ENCODE peak calls at places on chromosomes 13 and 19, in four cellular contexts. One of them, this sample, is unnamed.

GRCh38 chr19:15173746-15174404 is 26.9 kb downstream of the NOTCH3 start:
- DNase-seq in uterus: no peak
- DNase-seq in hepatocyte: no peak
- DNase-seq in breast epithelium: no peak
- DNase-seq in this sample: no peak

GRCh38 chr19:45769821-45770191 is 754 bp upstream of the SIX5 start:
- DNase-seq in uterus: peak
- DNase-seq in hepatocyte: peak
- DNase-seq in breast epithelium: no peak
- DNase-seq in this sample: peak

GRCh38 chr19:33404916-33405315 is 31.4 kb downstream of the CEBPG start:
- DNase-seq in uterus: no peak
- DNase-seq in hepatocyte: no peak
- DNase-seq in breast epithelium: no peak
- DNase-seq in this sample: no peak

GRCh38 chr13:20465218-20465879 is 60.3 kb downstream of the CRYL1 start:
- DNase-seq in uterus: peak
- DNase-seq in hepatocyte: no peak
- DNase-seq in breast epithelium: no peak
- DNase-seq in this sample: no peak

GRCh38 chr19:48258350-48258749 is 2.6 kb upstream of the CARD8 start:
- DNase-seq in uterus: no peak
- DNase-seq in hepatocyte: no peak
- DNase-seq in breast epithelium: no peak
- DNase-seq in this sample: no peak

GRCh38 chr13:34310539-34310938 is 492.6 kb downstream of the RFC3 start:
- DNase-seq in uterus: no peak
- DNase-seq in hepatocyte: no peak
- DNase-seq in breast epithelium: no peak
- DNase-seq in this sample: no peak

GRCh38 chr13:66565261-66565660 is 664.9 kb downstream of the PCDH9 start:
- DNase-seq in uterus: no peak
- DNase-seq in hepatocyte: no peak
- DNase-seq in breast epithelium: no peak
- DNase-seq in this sample: no peak

GRCh38 chr19:16136185-16137067 is 7.1 kb upstream of the HSH2D start:
- DNase-seq in uterus: no peak
- DNase-seq in hepatocyte: no peak
- DNase-seq in breast epithelium: no peak
- DNase-seq in this sample: no peak

GRCh38 chr13:79160818-79161217 is 245.2 kb downstream of the RBM26 start:
- DNase-seq in uterus: no peak
- DNase-seq in hepatocyte: no peak
- DNase-seq in breast epithelium: no peak
- DNase-seq in this sample: no peak

GRCh38 chr19:19115954-19116353 is 22.3 kb downstream of the TMEM161A start:
- DNase-seq in uterus: no peak
- DNase-seq in hepatocyte: no peak
- DNase-seq in breast epithelium: no peak
- DNase-seq in this sample: no peak

GRCh38 chr13:97978661-97979450 is 25.4 kb downstream of the IPO5 start:
- DNase-seq in uterus: no peak
- DNase-seq in hepatocyte: no peak
- DNase-seq in breast epithelium: no peak
- DNase-seq in this sample: no peak

GRCh38 chr13:49443327-49443688 is 556 bp downstream of the CAB39L start:
- DNase-seq in uterus: no peak
- DNase-seq in hepatocyte: peak
- DNase-seq in breast epithelium: no peak
- DNase-seq in this sample: no peak

GRCh38 chr19:1265611-1266115 is 3.5 kb upstream of the CIRBP start:
- DNase-seq in uterus: peak
- DNase-seq in hepatocyte: peak
- DNase-seq in breast epithelium: no peak
- DNase-seq in this sample: peak

GRCh38 chr19:10230155-10230903 is 802 bp downstream of the S1PR2 start:
- DNase-seq in uterus: peak
- DNase-seq in hepatocyte: peak
- DNase-seq in breast epithelium: peak
- DNase-seq in this sample: peak

GRCh38 chr13:101707659-101708058 is 255.2 kb downstream of the ITGBL1 start:
- DNase-seq in uterus: no peak
- DNase-seq in hepatocyte: no peak
- DNase-seq in breast epithelium: no peak
- DNase-seq in this sample: no peak

GRCh38 chr19:18428837-18429674 is 8.9 kb downstream of the ISYNA1 start:
- DNase-seq in uterus: peak
- DNase-seq in hepatocyte: peak
- DNase-seq in breast epithelium: no peak
- DNase-seq in this sample: peak

GRCh38 chr13:45728759-45729158 is 26.6 kb downstream of the CBY2 start:
- DNase-seq in uterus: no peak
- DNase-seq in hepatocyte: peak
- DNase-seq in breast epithelium: no peak
- DNase-seq in this sample: no peak

GRCh38 chr19:2546128-2547032 is 70.5 kb downstream of the GADD45B start:
- DNase-seq in uterus: peak
- DNase-seq in hepatocyte: peak
- DNase-seq in breast epithelium: peak
- DNase-seq in this sample: peak

GRCh38 chr13:40446365-40446764 is 220.1 kb downstream of the FOXO1 start:
- DNase-seq in uterus: no peak
- DNase-seq in hepatocyte: no peak
- DNase-seq in breast epithelium: no peak
- DNase-seq in this sample: no peak

GRCh38 chr19:16216744-16217670 is 19.3 kb downstream of the AP1M1 start:
- DNase-seq in uterus: no peak
- DNase-seq in hepatocyte: no peak
- DNase-seq in breast epithelium: no peak
- DNase-seq in this sample: no peak

GRCh38 chr13:41470187-41470586 is 12.8 kb downstream of the RGCC start:
- DNase-seq in uterus: no peak
- DNase-seq in hepatocyte: no peak
- DNase-seq in breast epithelium: no peak
- DNase-seq in this sample: no peak

GRCh38 chr13:41468631-41469030 is 11.3 kb downstream of the RGCC start:
- DNase-seq in uterus: no peak
- DNase-seq in hepatocyte: no peak
- DNase-seq in breast epithelium: no peak
- DNase-seq in this sample: no peak

GRCh38 chr13:41465965-41466364 is 8.6 kb downstream of the RGCC start:
- DNase-seq in uterus: no peak
- DNase-seq in hepatocyte: no peak
- DNase-seq in breast epithelium: no peak
- DNase-seq in this sample: no peak

GRCh38 chr13:41465215-41465907 is 8.0 kb downstream of the RGCC start:
- DNase-seq in uterus: no peak
- DNase-seq in hepatocyte: no peak
- DNase-seq in breast epithelium: peak
- DNase-seq in this sample: peak

GRCh38 chr13:41467546-41467945 is 10.2 kb downstream of the RGCC start:
- DNase-seq in uterus: no peak
- DNase-seq in hepatocyte: no peak
- DNase-seq in breast epithelium: no peak
- DNase-seq in this sample: no peak
- TF ChIP-seq CTCF in uterus: no peak
- TF ChIP-seq CTCF in hepatocyte: no peak
- TF ChIP-seq CTCF in breast epithelium: no peak
- TF ChIP-seq CTCF in this sample: no peak

GRCh38 chr19:17421942-17422341 is 2.1 kb downstream of the MVB12A start:
- DNase-seq in uterus: no peak
- DNase-seq in hepatocyte: no peak
- DNase-seq in breast epithelium: no peak
- DNase-seq in this sample: no peak

GRCh38 chr19:17418710-17419109 is 1.1 kb upstream of the MVB12A start:
- DNase-seq in uterus: no peak
- DNase-seq in hepatocyte: no peak
- DNase-seq in breast epithelium: no peak
- DNase-seq in this sample: no peak

GRCh38 chr19:17419154-17419490 is 725 bp upstream of the MVB12A start:
- DNase-seq in uterus: no peak
- DNase-seq in hepatocyte: no peak
- DNase-seq in breast epithelium: no peak
- DNase-seq in this sample: no peak

GRCh38 chr19:17419491-17420266 is at the start of gene MVB12A:
- DNase-seq in uterus: peak
- DNase-seq in hepatocyte: peak
- DNase-seq in breast epithelium: peak
- DNase-seq in this sample: peak

DNA sequence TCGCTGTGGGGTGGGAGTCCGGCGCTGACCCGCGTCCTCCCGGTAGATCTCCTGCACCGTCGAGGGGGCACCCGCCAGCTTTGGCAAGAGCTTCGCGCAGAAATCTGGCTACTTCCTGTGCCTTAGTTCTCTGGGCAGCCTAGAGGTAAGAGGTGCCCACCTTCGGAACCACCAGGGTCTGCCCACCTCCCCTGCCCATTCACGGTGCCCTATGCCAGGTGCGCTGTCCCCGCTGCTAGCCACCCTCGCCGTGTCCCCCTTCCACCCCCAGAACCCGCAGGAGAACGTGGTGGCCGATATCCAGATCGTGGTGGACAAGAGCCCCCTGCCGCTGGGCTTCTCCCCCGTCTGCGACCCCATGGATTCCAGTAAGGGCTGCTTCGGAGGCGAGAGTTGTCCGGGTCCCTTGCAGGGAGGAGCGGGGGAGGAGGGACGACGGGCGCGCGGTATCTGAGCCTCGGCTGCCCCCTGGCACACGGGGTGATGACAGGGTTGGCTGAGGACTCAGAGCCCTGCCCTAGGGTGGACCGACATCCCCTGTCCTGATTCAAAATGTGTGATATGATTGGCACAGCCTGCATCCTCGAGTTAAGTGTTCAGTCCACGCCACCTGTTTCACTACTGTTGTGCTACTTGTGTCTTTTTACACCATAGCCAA is 549 bp downstream of the MVB12A start:
- DNase-seq in uterus: peak
- DNase-seq in hepatocyte: peak
- DNase-seq in breast epithelium: peak
- DNase-seq in this sample: peak
- TF ChIP-seq CTCF in uterus: peak
- TF ChIP-seq CTCF in hepatocyte: peak
- TF ChIP-seq CTCF in breast epithelium: no peak
- TF ChIP-seq CTCF in this sample: no peak

GRCh38 chr19:40524133-40524549 is 52.5 kb upstream of the SHKBP1 start:
- DNase-seq in uterus: no peak
- DNase-seq in hepatocyte: no peak
- DNase-seq in breast epithelium: no peak
- DNase-seq in this sample: no peak
- TF ChIP-seq CTCF in uterus: no peak
- TF ChIP-seq CTCF in hepatocyte: no peak
- TF ChIP-seq CTCF in breast epithelium: no peak
- TF ChIP-seq CTCF in this sample: no peak

GRCh38 chr13:103883698-103884097 is 817.5 kb upstream of the SLC10A2 start:
- DNase-seq in uterus: no peak
- DNase-seq in hepatocyte: peak
- DNase-seq in breast epithelium: no peak
- DNase-seq in this sample: no peak

GRCh38 chr13:103878891-103879605 is 812.8 kb upstream of the SLC10A2 start:
- DNase-seq in uterus: no peak
- DNase-seq in hepatocyte: no peak
- DNase-seq in breast epithelium: no peak
- DNase-seq in this sample: no peak

GRCh38 chr13:103884139-103884723 is 818.0 kb upstream of the SLC10A2 start:
- DNase-seq in uterus: no peak
- DNase-seq in hepatocyte: no peak
- DNase-seq in breast epithelium: no peak
- DNase-seq in this sample: no peak

DNA sequence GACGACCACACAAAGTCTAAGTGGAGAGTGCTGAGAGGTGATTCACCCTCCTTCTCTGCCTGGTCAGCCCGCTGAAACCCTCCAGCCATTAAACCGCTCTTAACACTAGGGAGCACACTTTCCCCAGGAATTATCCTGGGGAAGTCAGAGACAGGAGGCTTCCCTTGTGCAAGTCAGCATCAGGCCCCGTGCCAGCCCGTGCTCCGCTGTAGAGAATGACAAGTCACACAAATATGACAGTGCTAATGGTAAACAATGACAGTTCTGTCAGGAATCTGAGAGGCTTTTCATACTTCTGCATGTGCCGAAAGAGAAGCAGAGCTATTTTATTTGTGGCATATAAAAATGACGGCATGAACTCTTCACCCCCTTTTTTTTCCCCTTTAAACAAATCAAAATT is 816.9 kb upstream of the SLC10A2 start:
- DNase-seq in uterus: peak
- DNase-seq in hepatocyte: peak
- DNase-seq in breast epithelium: peak
- DNase-seq in this sample: peak
- TF ChIP-seq CTCF in uterus: peak
- TF ChIP-seq CTCF in hepatocyte: peak
- TF ChIP-seq CTCF in breast epithelium: peak
- TF ChIP-seq CTCF in this sample: peak